ENCODE peak calls at places on chromosomes 4 and X, in five cellular contexts. One of them, this sample, is unnamed.
A peak's percentile ranks its signal among the peaks of the same experiment; 100 is the strongest.

GRCh38 chr4:80732010-80732409 is 298.5 kb upstream of the BMP3 start:
- DNase-seq in T-cell: no peak
- DNase-seq in KBM-7: no peak
- DNase-seq in fibroblast of pulmonary artery: peak; percentile 34
- DNase-seq in fibroblast of mammary gland: peak; percentile 8
- DNase-seq in this sample: peak; percentile 9

GRCh38 chr4:93183589-93183988 is 645.0 kb upstream of the ATOH1 start:
- DNase-seq in T-cell: no peak
- DNase-seq in fibroblast of mammary gland: no peak
- DNase-seq in KBM-7: no peak
- DNase-seq in fibroblast of pulmonary artery: peak; percentile 20
- DNase-seq in this sample: peak; percentile 5

GRCh38 chr4:95314573-95314972 is 234.2 kb downstream of the UNC5C start:
- DNase-seq in fibroblast of mammary gland: no peak
- DNase-seq in fibroblast of pulmonary artery: no peak
- DNase-seq in KBM-7: no peak
- DNase-seq in T-cell: no peak
- DNase-seq in this sample: no peak

GRCh38 chr4:175273995-175274753 is 356.0 kb downstream of the ADAM29 start:
- DNase-seq in KBM-7: no peak
- DNase-seq in fibroblast of pulmonary artery: peak; percentile 20
- DNase-seq in T-cell: no peak
- DNase-seq in fibroblast of mammary gland: peak; percentile 63
- DNase-seq in this sample: peak; percentile 32

GRCh38 chrX:55593756-55594257 is 29.4 kb upstream of the FOXR2 start:
- DNase-seq in fibroblast of mammary gland: no peak
- DNase-seq in T-cell: no peak
- DNase-seq in fibroblast of pulmonary artery: no peak
- DNase-seq in KBM-7: no peak
- DNase-seq in this sample: no peak

GRCh38 chr4:94329933-94330332 is 12.7 kb downstream of the HPGDS start:
- DNase-seq in KBM-7: no peak
- DNase-seq in fibroblast of pulmonary artery: no peak
- DNase-seq in fibroblast of mammary gland: no peak
- DNase-seq in T-cell: no peak
- DNase-seq in this sample: no peak

GRCh38 chr4:22686156-22686555 is 6.6 kb upstream of the GBA3 start:
- DNase-seq in KBM-7: no peak
- DNase-seq in T-cell: no peak
- DNase-seq in fibroblast of mammary gland: peak; percentile 1
- DNase-seq in fibroblast of pulmonary artery: peak; percentile 7
- DNase-seq in this sample: peak; percentile 10

GRCh38 chr4:182502074-182502473 is 258.9 kb downstream of the TENM3 start:
- DNase-seq in T-cell: no peak
- DNase-seq in fibroblast of mammary gland: no peak
- DNase-seq in fibroblast of pulmonary artery: no peak
- DNase-seq in KBM-7: no peak
- DNase-seq in this sample: no peak

GRCh38 chr4:117700111-117700892 is 334.0 kb upstream of the NDST3 start:
- DNase-seq in fibroblast of pulmonary artery: no peak
- DNase-seq in fibroblast of mammary gland: no peak
- DNase-seq in KBM-7: peak; percentile 24
- DNase-seq in T-cell: no peak
- DNase-seq in this sample: no peak

GRCh38 chrX:96052078-96052477 is 632.6 kb upstream of the DIAPH2 start:
- DNase-seq in T-cell: no peak
- DNase-seq in fibroblast of pulmonary artery: no peak
- DNase-seq in KBM-7: no peak
- DNase-seq in fibroblast of mammary gland: no peak
- DNase-seq in this sample: no peak

GRCh38 chr4:162705130-162705803 is 461.4 kb downstream of the NAF1 start:
- DNase-seq in fibroblast of pulmonary artery: no peak
- DNase-seq in T-cell: no peak
- DNase-seq in fibroblast of mammary gland: no peak
- DNase-seq in KBM-7: no peak
- DNase-seq in this sample: no peak

GRCh38 chrX:137823257-137823656 is 257.3 kb downstream of the ZIC3 start:
- DNase-seq in KBM-7: no peak
- DNase-seq in fibroblast of pulmonary artery: no peak
- DNase-seq in fibroblast of mammary gland: no peak
- DNase-seq in T-cell: no peak
- DNase-seq in this sample: no peak

GRCh38 chr4:106647451-106647850 is 278.9 kb upstream of the GIMD1 start:
- DNase-seq in fibroblast of mammary gland: no peak
- DNase-seq in fibroblast of pulmonary artery: no peak
- DNase-seq in KBM-7: no peak
- DNase-seq in T-cell: no peak
- DNase-seq in this sample: no peak

GRCh38 chrX:136227948-136228584 is 23.1 kb downstream of the MAP7D3 start:
- DNase-seq in KBM-7: no peak
- DNase-seq in fibroblast of mammary gland: peak; percentile 39
- DNase-seq in T-cell: no peak
- DNase-seq in fibroblast of pulmonary artery: no peak
- DNase-seq in this sample: no peak

GRCh38 chr4:84319124-84319523 is 180.0 kb downstream of the NKX6-1 start:
- DNase-seq in T-cell: no peak
- DNase-seq in KBM-7: no peak
- DNase-seq in fibroblast of pulmonary artery: peak; percentile 1
- DNase-seq in fibroblast of mammary gland: peak; percentile 66
- DNase-seq in this sample: peak; percentile 18

GRCh38 chr4:169009281-169010124 is 552 bp downstream of the CBR4 start:
- DNase-seq in T-cell: peak; percentile 13
- DNase-seq in fibroblast of mammary gland: peak; percentile 65
- DNase-seq in KBM-7: peak; percentile 73
- DNase-seq in fibroblast of pulmonary artery: peak; percentile 62
- DNase-seq in this sample: peak; percentile 63

GRCh38 chr4:138875886-138876608 is 139.5 kb upstream of the NOCT start:
- DNase-seq in T-cell: no peak
- DNase-seq in fibroblast of mammary gland: peak; percentile 62
- DNase-seq in fibroblast of pulmonary artery: peak; percentile 87
- DNase-seq in KBM-7: no peak
- DNase-seq in this sample: peak; percentile 72

GRCh38 chr4:112938461-112939058 is 110.9 kb upstream of the ANK2 start:
- DNase-seq in fibroblast of mammary gland: peak; percentile 69
- DNase-seq in T-cell: no peak
- DNase-seq in fibroblast of pulmonary artery: peak; percentile 76
- DNase-seq in KBM-7: peak; percentile 63
- DNase-seq in this sample: peak; percentile 72

GRCh38 chrX:15947648-15948317 is 93.2 kb upstream of the AP1S2 start:
- DNase-seq in fibroblast of pulmonary artery: peak; percentile 66
- DNase-seq in T-cell: no peak
- DNase-seq in fibroblast of mammary gland: peak; percentile 68
- DNase-seq in KBM-7: no peak
- DNase-seq in this sample: peak; percentile 43

GRCh38 chrX:105823092-105823454 is 734 bp downstream of the NRK start:
- DNase-seq in T-cell: no peak
- DNase-seq in fibroblast of mammary gland: no peak
- DNase-seq in fibroblast of pulmonary artery: no peak
- DNase-seq in KBM-7: no peak
- DNase-seq in this sample: no peak

GRCh38 chr4:139454111-139454600 is at the start of gene RAB33B:
- DNase-seq in T-cell: no peak
- DNase-seq in fibroblast of mammary gland: peak; percentile 6
- DNase-seq in fibroblast of pulmonary artery: peak; percentile 92
- DNase-seq in KBM-7: no peak
- DNase-seq in this sample: peak; percentile 33

GRCh38 chrX:113644426-113644825 is 803.8 kb upstream of the AMOT start:
- DNase-seq in T-cell: no peak
- DNase-seq in KBM-7: no peak
- DNase-seq in fibroblast of pulmonary artery: peak; percentile 0
- DNase-seq in fibroblast of mammary gland: peak; percentile 65
- DNase-seq in this sample: no peak

GRCh38 chr4:87103691-87104187 is 116.7 kb downstream of the KLHL8 start:
- DNase-seq in fibroblast of pulmonary artery: peak; percentile 91
- DNase-seq in fibroblast of mammary gland: peak; percentile 85
- DNase-seq in T-cell: peak; percentile 6
- DNase-seq in KBM-7: no peak
- DNase-seq in this sample: peak; percentile 88

GRCh38 chrX:18620349-18620748 is 51.6 kb downstream of the RS1 start:
- DNase-seq in T-cell: no peak
- DNase-seq in fibroblast of mammary gland: no peak
- DNase-seq in KBM-7: no peak
- DNase-seq in fibroblast of pulmonary artery: no peak
- DNase-seq in this sample: no peak

GRCh38 chr4:37735578-37735977 is 49.4 kb upstream of the RELL1 start:
- DNase-seq in fibroblast of mammary gland: no peak
- DNase-seq in fibroblast of pulmonary artery: no peak
- DNase-seq in KBM-7: peak; percentile 59
- DNase-seq in T-cell: no peak
- DNase-seq in this sample: no peak

GRCh38 chr4:140152760-140153418 is 1.1 kb downstream of the MAML3 start:
- DNase-seq in fibroblast of mammary gland: peak; percentile 38
- DNase-seq in KBM-7: peak; percentile 54
- DNase-seq in fibroblast of pulmonary artery: peak; percentile 58
- DNase-seq in T-cell: no peak
- DNase-seq in this sample: peak; percentile 61

GRCh38 chr4:62881901-62882300 is 1527.3 kb downstream of the TECRL start:
- DNase-seq in T-cell: no peak
- DNase-seq in KBM-7: no peak
- DNase-seq in fibroblast of mammary gland: no peak
- DNase-seq in fibroblast of pulmonary artery: no peak
- DNase-seq in this sample: peak; percentile 4